ENCODE peak calls at places on chromosome 11, in ten cellular contexts. I, N, A, B, Z, F, G, D, E and K are unnamed samples.
A peak's percentile ranks its signal among the peaks of the same experiment; 100 is the strongest.

GRCh38 chr11:128790200-128790599 is 76.9 kb downstream of the KCNJ1 start:
- DNase-seq in I (no peak), N (no peak), A (peak; percentile 70), B (no peak), Z (no peak), F (no peak), G (no peak), D (no peak), E (no peak), K (no peak)

GRCh38 chr11:811446-812245 is 1.9 kb downstream of the RPLP2 start:
- DNase-seq in I (no peak), N (no peak), A (no peak), B (no peak), Z (no peak), F (no peak), G (no peak), D (no peak), E (no peak), K (no peak)

GRCh38 chr11:78576549-78577097 is 2.0 kb upstream of the NARS2 start:
- DNase-seq in I (no peak), N (no peak), A (no peak), B (no peak), Z (no peak), F (no peak), G (no peak), D (no peak), E (no peak), K (no peak)

GRCh38 chr11:60777572-60777971 is 7.6 kb upstream of the MS4A10 start:
- DNase-seq in I (no peak), N (no peak), A (peak; percentile 82), B (peak; percentile 41), Z (no peak), F (no peak), G (no peak), D (no peak), E (no peak), K (peak; percentile 45)

GRCh38 chr11:117313828-117314768 is 2.0 kb downstream of the BACE1 start:
- DNase-seq in I (no peak), N (no peak), A (no peak), B (no peak), Z (no peak), F (no peak), G (no peak), D (peak; percentile 58), E (no peak), K (no peak)

GRCh38 chr11:126840201-126840886 is 160.2 kb downstream of the KIRREL3 start:
- DNase-seq in I (no peak), N (no peak), A (peak; percentile 69), B (no peak), Z (no peak), F (no peak), G (no peak), D (no peak), E (no peak), K (no peak)

GRCh38 chr11:19071255-19071654 is 10.7 kb upstream of the MRGPRX2 start:
- DNase-seq in I (peak; percentile 78), N (peak; percentile 62), A (peak; percentile 82), B (peak; percentile 77), Z (peak; percentile 36), F (peak; percentile 41), G (no peak), D (peak; percentile 75), E (peak; percentile 77), K (peak; percentile 65)

GRCh38 chr11:91686700-91687099 is 537.9 kb upstream of the FAT3 start:
- DNase-seq in I (no peak), N (no peak), A (no peak), B (no peak), Z (no peak), F (no peak), G (no peak), D (no peak), E (no peak), K (no peak)

GRCh38 chr11:75261474-75261847 is 20.9 kb downstream of the TPBGL start:
- DNase-seq in I (peak; percentile 50), N (peak; percentile 12), A (no peak), B (no peak), Z (no peak), F (no peak), G (no peak), D (peak; percentile 62), E (no peak), K (no peak)

DNA sequence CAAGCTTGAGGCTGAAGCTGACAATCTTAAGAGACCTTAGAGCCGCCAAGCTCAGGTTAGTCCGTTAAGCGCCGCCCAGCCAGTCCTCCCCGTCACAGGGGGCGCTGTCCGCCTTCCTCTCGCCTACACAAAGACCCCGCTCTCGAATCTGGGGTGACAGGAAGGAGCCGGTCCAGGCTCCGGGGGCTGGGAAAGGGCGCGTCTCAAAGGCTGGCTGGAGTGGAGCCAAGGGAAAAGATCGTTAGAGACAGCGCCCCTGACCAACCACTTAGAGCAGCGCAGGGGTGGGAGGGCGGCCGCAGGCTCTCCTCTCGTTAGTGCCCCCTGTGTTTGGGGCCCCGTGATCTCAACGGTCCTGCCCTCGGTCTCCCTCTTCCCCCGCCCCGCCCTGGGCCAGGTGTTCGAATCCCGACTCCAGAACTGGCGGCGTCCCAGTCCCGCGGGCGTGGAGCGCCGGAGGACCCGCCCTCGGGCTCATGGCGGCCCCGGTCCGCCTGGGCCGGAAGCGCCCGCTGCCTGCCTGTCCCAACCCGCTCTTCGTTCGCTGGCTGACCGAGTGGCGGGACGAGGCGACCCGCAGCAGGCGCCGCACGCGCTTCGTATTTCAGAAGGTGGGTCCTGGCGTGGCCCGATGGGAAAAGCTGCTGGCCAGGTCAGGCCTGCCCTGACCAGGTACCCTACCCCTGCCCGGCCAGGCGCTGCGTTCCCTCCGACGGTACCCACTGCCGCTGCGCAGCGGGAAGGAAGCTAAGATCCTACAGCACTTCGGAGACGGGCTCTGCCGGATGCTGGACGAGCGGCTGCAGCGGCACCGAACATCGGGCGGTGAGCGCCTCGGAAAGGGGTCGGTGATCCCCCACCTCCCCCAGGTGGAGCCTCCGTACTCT is at the start of gene MUS81:
- DNase-seq in I (peak; percentile 97), N (peak; percentile 97), A (peak; percentile 97), B (peak; percentile 97), Z (peak; percentile 94), F (peak; percentile 97), G (peak; percentile 84), D (peak; percentile 99), E (peak; percentile 99), K (peak; percentile 89)
- TF ChIP-seq POLR2A in I (peak; percentile 79), N (peak; percentile 64), A (peak; percentile 62), B (peak; percentile 63), Z (no peak), F (no peak), G (no peak), D (peak; percentile 87), E (no peak), K (peak; percentile 77)

DNA sequence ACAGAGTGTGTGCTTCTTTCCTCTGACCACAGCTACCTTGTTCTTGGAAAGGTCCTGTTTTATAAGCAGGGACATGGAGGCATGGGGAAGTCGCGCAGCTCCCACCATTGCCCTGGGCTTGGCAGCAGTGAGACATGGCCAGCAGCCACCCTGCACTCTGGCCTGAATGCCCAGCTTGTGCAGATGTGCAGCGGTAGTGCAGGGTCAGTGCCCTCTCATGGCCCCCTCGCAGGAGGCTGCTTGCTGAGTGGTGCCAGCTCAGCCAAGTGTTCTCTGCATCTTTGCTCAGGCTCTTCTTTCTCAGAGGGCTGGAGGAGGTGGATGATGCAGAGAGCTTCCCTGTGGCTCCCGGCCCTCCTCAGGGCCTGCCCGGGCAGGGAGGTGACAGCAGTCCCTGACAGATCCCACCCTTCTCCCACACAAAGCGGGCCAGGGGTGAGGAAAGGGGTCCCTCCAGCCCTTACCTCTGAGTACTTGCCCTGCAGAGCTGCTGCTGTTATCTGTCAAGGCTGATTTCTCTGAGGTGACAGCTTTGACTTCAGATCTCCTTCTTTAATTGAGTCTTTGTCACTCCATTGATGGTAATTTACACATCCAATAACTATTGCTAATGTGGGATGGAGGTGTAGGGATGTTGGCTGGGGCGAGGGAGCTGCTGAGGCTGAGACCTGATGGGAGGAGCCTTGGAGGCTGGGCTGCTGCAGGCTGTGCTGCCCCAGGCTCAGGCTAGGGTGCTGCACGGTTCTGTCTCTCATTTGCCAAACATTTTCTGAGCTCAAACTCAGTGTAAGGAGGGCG is 47.4 kb upstream of the B3GAT1 start:
- DNase-seq in I (no peak), N (no peak), A (no peak), B (no peak), Z (no peak), F (no peak), G (no peak), D (peak; percentile 46), E (no peak), K (no peak)
- TF ChIP-seq POLR2A in I (no peak), N (no peak), A (no peak), B (no peak), Z (no peak), F (no peak), G (no peak), D (no peak), E (no peak), K (no peak)

GRCh38 chr11:12167098-12167999 is 57.0 kb downstream of the MICAL2 start:
- DNase-seq in I (no peak), N (no peak), A (peak; percentile 97), B (peak; percentile 63), Z (no peak), F (no peak), G (no peak), D (no peak), E (peak; percentile 95), K (peak; percentile 43)
- TF ChIP-seq POLR2A in I (no peak), N (no peak), A (no peak), B (no peak), Z (no peak), F (no peak), G (no peak), D (no peak), E (no peak), K (no peak)

DNA sequence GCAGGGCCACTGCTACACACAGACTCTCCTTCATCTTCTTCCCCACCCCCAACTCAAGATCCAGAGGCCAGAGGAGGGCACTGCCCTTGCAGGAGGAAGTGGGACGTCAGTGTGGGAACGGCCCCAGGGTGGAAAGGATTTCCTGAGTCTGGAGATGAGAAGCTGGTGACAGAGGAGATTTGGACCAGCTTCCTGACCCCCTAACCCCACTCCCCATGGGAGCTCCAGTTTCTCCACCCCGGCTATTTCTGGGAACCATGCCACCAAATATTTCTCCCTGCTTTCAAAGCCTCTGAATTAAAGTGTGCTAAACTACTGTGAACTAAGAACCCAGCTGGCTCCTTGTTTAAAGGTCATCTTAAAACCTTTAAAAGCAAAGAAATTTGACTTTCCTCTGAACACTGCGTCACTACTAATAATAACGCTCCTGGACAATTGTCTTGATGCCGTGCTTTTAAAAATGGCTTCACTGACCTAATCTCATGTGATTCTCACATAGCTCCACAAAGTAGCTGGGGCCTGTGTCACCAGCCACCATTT is 46.6 kb downstream of the CWC15 start:
- DNase-seq in I (peak; percentile 64), N (peak; percentile 91), A (peak; percentile 94), B (no peak), Z (no peak), F (peak; percentile 74), G (no peak), D (peak; percentile 93), E (no peak), K (peak; percentile 51)
- TF ChIP-seq POLR2A in I (no peak), N (no peak), A (no peak), B (no peak), Z (no peak), F (no peak), G (no peak), D (no peak), E (no peak), K (no peak)